ENCODE peak calls at places on chromosomes 4 and X, in five cellular contexts. T is lower leg skin, P is AG10803, N is cardiac fibroblast, H is bronchial epithelial cell. V is an unnamed sample.

GRCh38 chrX:22203186-22203585 is 69.5 kb upstream of the CBLL2 start:
- DNase-seq in H (no peak), N (no peak), P (no peak), T (no peak), V (no peak)

GRCh38 chr4:120922390-120923200 is at the start of gene PRDM5:
- DNase-seq in T (peak), P (peak), N (peak), H (peak), V (peak)

GRCh38 chr4:94431388-94431787 is 20.4 kb upstream of the PDLIM5 start:
- DNase-seq in P (no peak), T (no peak), N (no peak), H (no peak), V (no peak)

GRCh38 chr4:180542445-180543100 is 1700.6 kb upstream of the TENM3 start:
- DNase-seq in H (peak), N (peak), T (no peak), P (no peak), V (no peak)

GRCh38 chrX:9605484-9605883 is 140.6 kb downstream of the TBL1X start:
- DNase-seq in P (no peak), N (no peak), H (no peak), T (no peak), V (no peak)

GRCh38 chrX:15646031-15646430 is 18.6 kb downstream of the CLTRN start:
- DNase-seq in N (no peak), H (no peak), T (no peak), P (no peak), V (no peak)

GRCh38 chrX:26922278-26922677 is 540.9 kb downstream of the PPP4R3C start:
- DNase-seq in N (peak), T (no peak), H (peak), P (no peak), V (no peak)

GRCh38 chr4:120977435-120977997 is 55.0 kb upstream of the PRDM5 start:
- DNase-seq in P (peak), H (peak), T (no peak), N (peak), V (no peak)

GRCh38 chr4:80268081-80268823 is 1.8 kb downstream of the FGF5 start:
- DNase-seq in T (no peak), N (peak), H (peak), P (peak), V (no peak)

GRCh38 chr4:89316187-89316586 is 8.6 kb upstream of the GPRIN3 start:
- DNase-seq in T (no peak), P (peak), N (peak), H (peak), V (no peak)

GRCh38 chrX:82676386-82676785 is 831.7 kb upstream of the POU3F4 start:
- DNase-seq in H (peak), N (peak), P (no peak), T (no peak), V (no peak)

GRCh38 chr4:123396294-123397275 is at the start of gene SPRY1:
- DNase-seq in H (peak), N (peak), P (peak), T (peak), V (peak)

GRCh38 chrX:31236231-31236630 is 164.4 kb upstream of the FTHL17 start:
- DNase-seq in T (no peak), H (no peak), P (no peak), N (no peak), V (no peak)

GRCh38 chr4:90852232-90852631 is 725.0 kb downstream of the CCSER1 start:
- DNase-seq in H (no peak), T (no peak), N (no peak), P (no peak), V (no peak)

GRCh38 chrX:30309139-30309571 is at the start of gene NR0B1:
- DNase-seq in T (no peak), H (no peak), P (peak), N (no peak), V (no peak)

GRCh38 chrX:40694833-40695232 is 40.5 kb downstream of the MED14 start:
- DNase-seq in T (no peak), P (no peak), N (peak), H (peak), V (no peak)

GRCh38 chr4:58113083-58113482 is 1002.9 kb upstream of the IGFBP7 start:
- DNase-seq in H (no peak), T (no peak), P (no peak), N (no peak), V (no peak)

GRCh38 chr4:3729885-3730226 is 36.3 kb upstream of the ADRA2C start:
- DNase-seq in T (no peak), P (no peak), H (no peak), N (no peak), V (no peak)

GRCh38 chr4:183285886-183286285 is 34.2 kb downstream of the CLDN22 start:
- DNase-seq in P (no peak), H (no peak), T (no peak), N (no peak), V (no peak)

GRCh38 chrX:22325091-22325490 is 52.4 kb downstream of the CBLL2 start:
- DNase-seq in T (no peak), H (no peak), N (peak), P (peak), V (no peak)

GRCh38 chr4:177519481-177520270 is 77.4 kb upstream of the AGA start:
- DNase-seq in H (no peak), P (peak), N (peak), T (no peak), V (no peak)

GRCh38 chrX:41518127-41518840 is 71.1 kb downstream of the NYX start:
- DNase-seq in H (no peak), N (no peak), P (no peak), T (no peak), V (no peak)

DNA sequence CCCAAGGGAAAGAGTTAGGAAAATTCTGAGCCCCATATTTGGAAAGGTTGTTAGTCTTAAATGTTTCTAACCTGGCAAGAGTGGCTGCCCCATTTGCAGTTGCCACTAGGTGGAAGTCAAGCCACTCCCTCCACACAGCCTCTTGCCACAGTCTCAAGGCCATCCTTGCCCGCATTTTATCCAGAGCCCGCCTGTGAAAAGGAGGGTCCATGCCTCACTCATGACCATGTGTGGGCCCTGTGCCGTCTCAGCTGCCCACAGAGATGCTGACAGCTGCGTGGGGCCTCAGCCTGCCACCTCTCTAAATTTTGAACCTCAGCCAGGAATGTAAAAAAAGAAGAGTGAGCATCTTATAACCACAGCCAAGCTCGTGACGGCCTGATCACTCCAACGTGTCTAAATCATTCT is 201.5 kb upstream of the FAM241A start:
- DNase-seq in H (peak), N (peak), P (peak), T (no peak), V (no peak)
- TF ChIP-seq CTCF in H (peak), N (peak), P (peak), T (no peak), V (peak)

GRCh38 chr4:2261110-2261852 is 628 bp downstream of the MXD4 start:
- DNase-seq in N (peak), H (no peak), P (peak), T (no peak), V (no peak)
- TF ChIP-seq CTCF in N (no peak), H (no peak), P (no peak), T (no peak), V (no peak)

GRCh38 chrX:133852837-133853236 is 132.6 kb downstream of the GPC3 start:
- DNase-seq in H (no peak), T (no peak), N (no peak), P (no peak), V (no peak)
- TF ChIP-seq CTCF in H (no peak), T (no peak), N (no peak), P (no peak), V (peak)

GRCh38 chr4:11250510-11250909 is 178.2 kb downstream of the HS3ST1 start:
- DNase-seq in N (no peak), T (no peak), P (no peak), H (no peak), V (no peak)

GRCh38 chr4:11252149-11252548 is 176.5 kb downstream of the HS3ST1 start:
- DNase-seq in N (no peak), T (no peak), H (no peak), P (no peak), V (no peak)
- TF ChIP-seq CTCF in N (no peak), T (no peak), H (no peak), P (no peak), V (no peak)

DNA sequence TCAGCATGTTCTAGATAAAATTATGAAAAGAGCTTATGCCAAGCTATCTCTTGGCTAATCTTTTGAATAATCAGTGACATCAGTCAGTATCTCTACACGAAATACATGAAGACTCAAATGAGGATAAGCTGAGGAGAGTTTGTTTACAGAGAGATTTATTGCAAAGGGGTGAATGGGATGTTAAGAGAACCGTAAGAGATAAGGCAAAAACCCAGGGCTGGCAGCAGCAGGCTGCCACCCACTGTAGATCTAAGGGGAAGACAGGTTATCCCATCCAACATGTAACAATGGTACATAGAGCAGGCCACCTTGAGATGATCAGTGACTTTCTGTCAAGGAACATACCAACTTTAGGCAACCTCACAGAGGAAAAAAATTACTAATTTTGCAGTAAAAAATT is 432.1 kb upstream of the NR3C2 start:
- DNase-seq in N (no peak), H (peak), P (no peak), T (no peak), V (no peak)
- TF ChIP-seq CTCF in N (no peak), H (peak), P (no peak), T (no peak), V (no peak)

GRCh38 chrX:147478899-147479298 is 432.8 kb upstream of the FMR1 start:
- DNase-seq in H (no peak), N (no peak), T (no peak), P (no peak), V (no peak)

DNA sequence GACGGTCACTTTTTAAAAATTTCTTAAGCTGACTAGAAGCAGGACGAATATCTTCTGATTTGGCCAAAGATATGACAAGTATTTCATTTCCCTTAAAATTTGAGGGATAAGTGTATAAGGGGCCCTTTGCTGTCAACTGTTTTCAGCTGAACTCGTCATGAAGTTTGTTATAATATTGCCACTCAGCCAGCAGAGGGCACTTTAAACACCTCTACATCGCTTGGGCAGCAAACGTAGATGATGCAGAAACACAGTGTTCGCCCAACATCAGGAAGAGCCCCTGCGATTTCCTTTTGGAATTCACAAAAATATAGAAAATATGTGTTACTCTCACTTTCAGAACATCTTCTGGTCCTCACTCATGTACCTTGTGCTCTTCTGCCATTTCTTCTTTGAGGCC is 435.7 kb upstream of the FMR1 start:
- DNase-seq in P (no peak), N (peak), T (no peak), H (peak), V (no peak)
- TF ChIP-seq CTCF in P (peak), N (no peak), T (no peak), H (no peak), V (peak)

DNA sequence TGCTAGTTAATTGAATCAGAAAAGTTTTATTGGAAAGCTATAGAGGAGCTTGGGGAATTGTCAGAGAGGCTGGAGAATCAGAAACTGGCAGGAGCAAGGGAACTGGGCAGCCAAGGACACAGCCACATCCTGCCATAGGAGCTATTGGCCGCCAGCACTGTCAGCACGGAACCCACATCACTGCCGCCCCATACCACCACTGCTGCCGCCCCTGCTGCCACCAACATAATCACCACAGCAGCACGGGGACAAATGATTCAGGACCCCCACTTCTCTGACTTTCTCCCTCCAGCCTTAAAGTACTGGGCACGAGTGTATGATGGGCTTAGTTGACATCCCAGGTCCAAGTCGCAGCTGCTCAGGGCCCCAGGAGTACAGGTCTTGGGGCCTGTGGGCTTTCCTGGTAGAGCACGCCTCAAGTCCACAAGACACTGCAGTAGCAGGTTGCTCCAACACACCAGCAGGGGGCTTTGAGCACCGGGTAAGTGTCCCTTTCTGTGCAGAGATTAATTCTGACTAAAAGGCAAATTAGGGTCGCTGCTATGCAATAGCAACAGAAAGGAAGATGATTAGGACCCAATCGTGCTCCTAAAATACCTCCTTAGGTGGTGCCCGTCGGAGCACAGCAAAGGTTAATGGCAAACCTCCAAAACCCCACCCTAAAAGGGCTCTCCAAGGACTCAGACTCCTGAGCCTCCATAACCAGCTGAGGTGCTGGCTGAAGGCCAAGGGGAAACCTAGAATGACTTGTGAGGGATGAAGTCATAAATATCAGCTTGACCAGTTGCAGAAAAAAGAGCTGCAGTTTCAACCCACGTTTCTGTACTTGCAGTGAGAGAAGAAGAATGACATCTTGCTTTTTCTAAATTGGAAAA is 6.8 kb downstream of the PJA1 start:
- DNase-seq in N (peak), P (peak), H (peak), T (peak), V (peak)
- TF ChIP-seq CTCF in N (peak), P (peak), H (peak), T (no peak), V (peak)